ENCODE peak calls at places on chromosomes 13 and 19, in ten cellular contexts. One of them, this sample, is unnamed.

GRCh38 chr19:57934820-57935665 is at the start of gene ZNF418:
- DNase-seq in heart right ventricle: peak
- DNase-seq in pancreas: peak
- DNase-seq in GM12865: peak
- DNase-seq in hepatocyte: peak
- DNase-seq in heart left ventricle: peak
- DNase-seq in endodermal cell: peak
- DNase-seq in BJ: peak
- DNase-seq in CD8-positive, alpha-beta T cell: no peak
- DNase-seq in AG10803: peak
- DNase-seq in this sample: peak

GRCh38 chr13:91313103-91313502 is 34.4 kb upstream of the MIR17HG start:
- DNase-seq in heart right ventricle: no peak
- DNase-seq in hepatocyte: peak
- DNase-seq in BJ: no peak
- DNase-seq in GM12865: peak
- DNase-seq in endodermal cell: peak
- DNase-seq in AG10803: peak
- DNase-seq in pancreas: no peak
- DNase-seq in CD8-positive, alpha-beta T cell: no peak
- DNase-seq in heart left ventricle: no peak
- DNase-seq in this sample: peak

GRCh38 chr13:47135800-47136658 is 239.2 kb upstream of the HTR2A start:
- DNase-seq in AG10803: no peak
- DNase-seq in hepatocyte: no peak
- DNase-seq in pancreas: no peak
- DNase-seq in endodermal cell: no peak
- DNase-seq in GM12865: no peak
- DNase-seq in CD8-positive, alpha-beta T cell: no peak
- DNase-seq in heart left ventricle: no peak
- DNase-seq in BJ: no peak
- DNase-seq in heart right ventricle: no peak
- DNase-seq in this sample: no peak

GRCh38 chr13:29935309-29935981 is 85.0 kb upstream of the UBL3 start:
- DNase-seq in AG10803: no peak
- DNase-seq in CD8-positive, alpha-beta T cell: peak
- DNase-seq in hepatocyte: no peak
- DNase-seq in GM12865: peak
- DNase-seq in pancreas: no peak
- DNase-seq in BJ: no peak
- DNase-seq in endodermal cell: no peak
- DNase-seq in heart left ventricle: no peak
- DNase-seq in heart right ventricle: no peak
- DNase-seq in this sample: no peak

GRCh38 chr13:99196466-99197256 is 4.0 kb upstream of the UBAC2 start:
- DNase-seq in pancreas: no peak
- DNase-seq in BJ: no peak
- DNase-seq in hepatocyte: no peak
- DNase-seq in heart left ventricle: no peak
- DNase-seq in CD8-positive, alpha-beta T cell: no peak
- DNase-seq in GM12865: peak
- DNase-seq in heart right ventricle: no peak
- DNase-seq in endodermal cell: no peak
- DNase-seq in AG10803: no peak
- DNase-seq in this sample: no peak

GRCh38 chr13:93819331-93819730 is 592.7 kb downstream of the GPC6 start:
- DNase-seq in AG10803: no peak
- DNase-seq in heart left ventricle: no peak
- DNase-seq in GM12865: no peak
- DNase-seq in BJ: no peak
- DNase-seq in pancreas: no peak
- DNase-seq in endodermal cell: no peak
- DNase-seq in CD8-positive, alpha-beta T cell: no peak
- DNase-seq in heart right ventricle: no peak
- DNase-seq in hepatocyte: no peak
- DNase-seq in this sample: no peak

GRCh38 chr13:22744688-22745452 is 435.9 kb upstream of the SGCG start:
- DNase-seq in heart right ventricle: no peak
- DNase-seq in heart left ventricle: no peak
- DNase-seq in endodermal cell: no peak
- DNase-seq in AG10803: no peak
- DNase-seq in GM12865: no peak
- DNase-seq in pancreas: no peak
- DNase-seq in hepatocyte: no peak
- DNase-seq in BJ: no peak
- DNase-seq in CD8-positive, alpha-beta T cell: no peak
- DNase-seq in this sample: no peak

GRCh38 chr13:28489536-28489935 is 5.4 kb downstream of the FLT1 start:
- DNase-seq in GM12865: no peak
- DNase-seq in pancreas: no peak
- DNase-seq in AG10803: peak
- DNase-seq in endodermal cell: no peak
- DNase-seq in heart left ventricle: no peak
- DNase-seq in heart right ventricle: no peak
- DNase-seq in hepatocyte: no peak
- DNase-seq in BJ: peak
- DNase-seq in CD8-positive, alpha-beta T cell: no peak
- DNase-seq in this sample: no peak

GRCh38 chr13:27967736-27968315 is 1.3 kb downstream of the CDX2 start:
- DNase-seq in hepatocyte: no peak
- DNase-seq in BJ: no peak
- DNase-seq in heart right ventricle: no peak
- DNase-seq in endodermal cell: peak
- DNase-seq in AG10803: no peak
- DNase-seq in CD8-positive, alpha-beta T cell: no peak
- DNase-seq in GM12865: no peak
- DNase-seq in heart left ventricle: no peak
- DNase-seq in pancreas: no peak
- DNase-seq in this sample: no peak

GRCh38 chr13:22126433-22127021 is 455.7 kb downstream of the FGF9 start:
- DNase-seq in AG10803: no peak
- DNase-seq in BJ: no peak
- DNase-seq in hepatocyte: no peak
- DNase-seq in endodermal cell: no peak
- DNase-seq in heart right ventricle: no peak
- DNase-seq in heart left ventricle: no peak
- DNase-seq in pancreas: no peak
- DNase-seq in CD8-positive, alpha-beta T cell: no peak
- DNase-seq in GM12865: peak
- DNase-seq in this sample: no peak

GRCh38 chr19:3595521-3596061 is 10.3 kb downstream of the GIPC3 start:
- DNase-seq in AG10803: no peak
- DNase-seq in CD8-positive, alpha-beta T cell: no peak
- DNase-seq in BJ: no peak
- DNase-seq in GM12865: no peak
- DNase-seq in heart right ventricle: no peak
- DNase-seq in endodermal cell: peak
- DNase-seq in pancreas: no peak
- DNase-seq in heart left ventricle: no peak
- DNase-seq in hepatocyte: no peak
- DNase-seq in this sample: no peak

GRCh38 chr13:32314271-32314967 is 744 bp downstream of the ZAR1L start:
- DNase-seq in heart right ventricle: peak
- DNase-seq in endodermal cell: no peak
- DNase-seq in pancreas: no peak
- DNase-seq in BJ: no peak
- DNase-seq in GM12865: no peak
- DNase-seq in hepatocyte: no peak
- DNase-seq in CD8-positive, alpha-beta T cell: no peak
- DNase-seq in AG10803: no peak
- DNase-seq in heart left ventricle: peak
- DNase-seq in this sample: no peak

GRCh38 chr13:73757471-73758233 is 376.6 kb downstream of the KLF12 start:
- DNase-seq in GM12865: no peak
- DNase-seq in pancreas: no peak
- DNase-seq in BJ: no peak
- DNase-seq in endodermal cell: no peak
- DNase-seq in hepatocyte: no peak
- DNase-seq in AG10803: peak
- DNase-seq in heart left ventricle: no peak
- DNase-seq in CD8-positive, alpha-beta T cell: no peak
- DNase-seq in heart right ventricle: no peak
- DNase-seq in this sample: peak
- H3K4me3 ChIP-seq in GM12865: no peak
- H3K4me3 ChIP-seq in pancreas: no peak
- H3K4me3 ChIP-seq in BJ: no peak
- H3K4me3 ChIP-seq in endodermal cell: no peak
- H3K4me3 ChIP-seq in hepatocyte: no peak
- H3K4me3 ChIP-seq in AG10803: no peak
- H3K4me3 ChIP-seq in heart left ventricle: no peak
- H3K4me3 ChIP-seq in CD8-positive, alpha-beta T cell: no peak
- H3K4me3 ChIP-seq in heart right ventricle: no peak
- H3K4me3 ChIP-seq in this sample: no peak

DNA sequence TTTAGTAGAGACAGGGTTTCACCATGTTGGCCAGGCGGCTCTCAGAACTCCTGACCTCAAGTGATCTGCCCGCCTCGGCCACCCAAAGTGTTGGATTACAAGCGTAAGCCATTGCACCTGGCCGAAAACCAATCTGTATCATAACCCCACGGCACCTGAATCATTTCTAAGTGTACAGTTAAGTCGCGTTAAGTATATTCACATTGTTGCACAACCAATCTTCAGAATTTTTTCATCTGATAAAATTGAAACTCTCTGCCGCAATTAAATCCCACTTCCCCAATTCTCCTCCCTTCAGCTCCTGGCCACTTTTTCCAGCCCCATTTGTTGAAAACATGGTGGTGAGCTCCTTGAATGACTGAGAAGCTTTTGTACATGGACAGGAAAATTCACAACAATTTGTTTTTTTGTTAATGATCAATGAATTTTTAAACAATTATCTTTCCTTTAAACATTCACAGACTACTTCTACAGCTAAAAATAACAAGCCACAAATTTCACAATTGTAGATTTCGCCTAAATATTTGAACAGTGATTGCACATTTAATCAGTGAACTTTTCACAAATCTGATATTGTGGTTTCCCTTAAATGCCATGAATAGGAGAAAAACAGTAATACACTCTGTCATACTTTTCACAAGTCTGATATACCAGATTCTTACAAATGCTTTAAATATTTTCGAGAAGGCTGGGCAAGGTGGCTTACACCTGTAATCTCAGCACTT is 13.8 kb downstream of the FGF21 start:
- DNase-seq in heart left ventricle: no peak
- DNase-seq in BJ: no peak
- DNase-seq in AG10803: no peak
- DNase-seq in heart right ventricle: no peak
- DNase-seq in pancreas: no peak
- DNase-seq in GM12865: no peak
- DNase-seq in endodermal cell: no peak
- DNase-seq in CD8-positive, alpha-beta T cell: no peak
- DNase-seq in hepatocyte: no peak
- DNase-seq in this sample: peak
- TF ChIP-seq CTCF in heart left ventricle: no peak
- TF ChIP-seq CTCF in BJ: no peak
- TF ChIP-seq CTCF in AG10803: no peak
- TF ChIP-seq CTCF in heart right ventricle: no peak
- TF ChIP-seq CTCF in pancreas: no peak
- TF ChIP-seq CTCF in GM12865: no peak
- TF ChIP-seq CTCF in endodermal cell: no peak
- TF ChIP-seq CTCF in CD8-positive, alpha-beta T cell: no peak
- TF ChIP-seq CTCF in hepatocyte: no peak
- TF ChIP-seq CTCF in this sample: no peak

GRCh38 chr19:53463263-53463662 is 4.3 kb upstream of the ZNF813 start:
- DNase-seq in BJ: no peak
- DNase-seq in GM12865: no peak
- DNase-seq in AG10803: peak
- DNase-seq in heart right ventricle: peak
- DNase-seq in CD8-positive, alpha-beta T cell: no peak
- DNase-seq in endodermal cell: peak
- DNase-seq in hepatocyte: no peak
- DNase-seq in heart left ventricle: peak
- DNase-seq in pancreas: no peak
- DNase-seq in this sample: peak

GRCh38 chr19:53467503-53468262 is at the start of gene ZNF813:
- DNase-seq in GM12865: peak
- DNase-seq in pancreas: peak
- DNase-seq in AG10803: peak
- DNase-seq in heart left ventricle: peak
- DNase-seq in heart right ventricle: peak
- DNase-seq in CD8-positive, alpha-beta T cell: peak
- DNase-seq in BJ: peak
- DNase-seq in hepatocyte: peak
- DNase-seq in endodermal cell: peak
- DNase-seq in this sample: peak

GRCh38 chr19:53467138-53467502 is 413 bp upstream of the ZNF813 start:
- DNase-seq in heart right ventricle: peak
- DNase-seq in endodermal cell: no peak
- DNase-seq in pancreas: peak
- DNase-seq in hepatocyte: peak
- DNase-seq in AG10803: no peak
- DNase-seq in BJ: no peak
- DNase-seq in CD8-positive, alpha-beta T cell: no peak
- DNase-seq in GM12865: no peak
- DNase-seq in heart left ventricle: peak
- DNase-seq in this sample: no peak

GRCh38 chr19:53461866-53462265 is 5.7 kb upstream of the ZNF813 start:
- DNase-seq in BJ: no peak
- DNase-seq in heart left ventricle: no peak
- DNase-seq in pancreas: no peak
- DNase-seq in endodermal cell: no peak
- DNase-seq in CD8-positive, alpha-beta T cell: no peak
- DNase-seq in GM12865: no peak
- DNase-seq in hepatocyte: no peak
- DNase-seq in AG10803: no peak
- DNase-seq in heart right ventricle: no peak
- DNase-seq in this sample: no peak

GRCh38 chr19:53466726-53467125 is 807 bp upstream of the ZNF813 start:
- DNase-seq in endodermal cell: peak
- DNase-seq in heart right ventricle: no peak
- DNase-seq in heart left ventricle: no peak
- DNase-seq in CD8-positive, alpha-beta T cell: no peak
- DNase-seq in GM12865: no peak
- DNase-seq in BJ: no peak
- DNase-seq in AG10803: no peak
- DNase-seq in pancreas: no peak
- DNase-seq in hepatocyte: peak
- DNase-seq in this sample: no peak
- H3K4me3 ChIP-seq in endodermal cell: peak
- H3K4me3 ChIP-seq in heart right ventricle: peak
- H3K4me3 ChIP-seq in heart left ventricle: peak
- H3K4me3 ChIP-seq in CD8-positive, alpha-beta T cell: peak
- H3K4me3 ChIP-seq in GM12865: peak
- H3K4me3 ChIP-seq in BJ: peak
- H3K4me3 ChIP-seq in AG10803: peak
- H3K4me3 ChIP-seq in pancreas: no peak
- H3K4me3 ChIP-seq in hepatocyte: peak
- H3K4me3 ChIP-seq in this sample: peak

DNA sequence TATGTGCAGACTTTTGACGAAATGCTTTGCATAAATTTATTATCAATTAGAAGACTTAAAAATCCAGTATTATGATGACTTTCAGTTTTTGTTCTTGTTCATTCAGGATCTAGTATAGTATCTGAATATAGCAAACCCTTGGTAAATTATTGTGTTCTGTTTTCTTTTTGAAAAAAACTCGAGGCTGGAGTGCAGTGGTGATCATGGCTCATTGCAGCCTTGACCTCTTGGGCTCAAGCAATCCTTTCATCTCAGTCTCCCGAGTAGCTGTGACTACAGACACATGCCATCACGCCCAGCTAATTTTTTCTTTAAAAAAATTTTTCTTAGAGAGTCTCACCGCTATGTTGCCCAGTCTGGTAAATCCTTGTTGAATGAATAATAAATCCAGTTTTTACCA is 4.6 kb downstream of the FARP1 start:
- DNase-seq in heart left ventricle: no peak
- DNase-seq in BJ: no peak
- DNase-seq in CD8-positive, alpha-beta T cell: no peak
- DNase-seq in heart right ventricle: no peak
- DNase-seq in AG10803: peak
- DNase-seq in endodermal cell: no peak
- DNase-seq in hepatocyte: no peak
- DNase-seq in pancreas: no peak
- DNase-seq in GM12865: no peak
- DNase-seq in this sample: no peak
- TF ChIP-seq CTCF in heart left ventricle: no peak
- TF ChIP-seq CTCF in BJ: no peak
- TF ChIP-seq CTCF in CD8-positive, alpha-beta T cell: no peak
- TF ChIP-seq CTCF in heart right ventricle: no peak
- TF ChIP-seq CTCF in AG10803: no peak
- TF ChIP-seq CTCF in endodermal cell: peak
- TF ChIP-seq CTCF in hepatocyte: no peak
- TF ChIP-seq CTCF in pancreas: no peak
- TF ChIP-seq CTCF in GM12865: no peak
- TF ChIP-seq CTCF in this sample: peak

This sample was measured in fibroblast of the aortic adventitia.